ENCODE peak calls at places on chromosomes 1 and 21, in seven cellular contexts. R is activated naive CD8-positive, alpha-beta T cell treated with anti-CD3 and anti-CD28 coated beads for 36 hours; W is NCI-H1436; U is stimulated activated CD4-positive, alpha-beta T cell treated with anti-CD3 and anti-CD28 coated beads, Interleukin-12 subunit alpha, Interleukin-12 subunit beta, amount 100 ng/mL, for 24 hours; M is activated gamma-delta T cell; I is endothelial cell; X is GM12864. K is an unnamed sample.

GRCh38 chr1:28129150-28129549 is 40.7 kb upstream of the EYA3 start:
- DNase-seq in X (no peak), W (no peak), R (no peak), I (no peak), U (no peak), M (no peak), K (peak)

GRCh38 chr1:20472860-20473711 is 12.9 kb downstream of the CAMK2N1 start:
- DNase-seq in M (no peak), W (no peak), X (peak), U (no peak), I (peak), R (peak), K (peak)

GRCh38 chr1:167486090-167486824 is 32.1 kb downstream of the CD247 start:
- DNase-seq in W (no peak), R (no peak), X (no peak), U (no peak), M (peak), I (no peak), K (no peak)

GRCh38 chr1:234617986-234618725 is 8.2 kb upstream of the IRF2BP2 start:
- DNase-seq in M (no peak), W (no peak), X (no peak), I (no peak), R (no peak), U (no peak), K (peak)

GRCh38 chr1:5850503-5850902 is 141.7 kb downstream of the NPHP4 start:
- DNase-seq in W (no peak), I (no peak), M (no peak), X (no peak), U (no peak), R (no peak), K (no peak)

GRCh38 chr1:111730282-111730681 is 8.9 kb downstream of the INKA2 start:
- DNase-seq in R (no peak), M (no peak), W (no peak), X (no peak), I (no peak), U (no peak), K (no peak)

GRCh38 chr1:200364121-200364759 is 45.6 kb downstream of the ZNF281 start:
- DNase-seq in U (no peak), R (no peak), I (no peak), W (no peak), M (no peak), X (no peak), K (peak)

GRCh38 chr1:25649041-25649440 is 32.5 kb downstream of the MAN1C1 start:
- DNase-seq in W (no peak), X (no peak), U (no peak), I (no peak), R (no peak), M (no peak), K (no peak)

GRCh38 chr1:24126672-24127023 is 14.7 kb upstream of the MYOM3 start:
- DNase-seq in I (no peak), U (no peak), X (no peak), M (no peak), R (no peak), W (no peak), K (no peak)

GRCh38 chr1:36411674-36412648 is 14.3 kb upstream of the LSM10 start:
- DNase-seq in I (no peak), W (peak), R (peak), U (peak), X (no peak), M (no peak), K (peak)

GRCh38 chr21:44085491-44086321 is 21.5 kb upstream of the PWP2 start:
- DNase-seq in I (no peak), M (no peak), X (no peak), W (no peak), R (no peak), U (no peak), K (no peak)

GRCh38 chr1:20725189-20726106 is 7.1 kb downstream of the SH2D5 start:
- DNase-seq in M (no peak), U (no peak), R (no peak), W (peak), X (no peak), I (no peak), K (peak)

GRCh38 chr1:149936992-149937705 is 470 bp upstream of the MTMR11 start:
- DNase-seq in X (no peak), R (no peak), I (no peak), U (no peak), M (no peak), W (peak), K (peak)

GRCh38 chr1:165815725-165816124 is 11.7 kb upstream of the UCK2 start:
- DNase-seq in U (no peak), R (no peak), W (no peak), I (no peak), X (no peak), M (no peak), K (peak)

GRCh38 chr1:109827466-109827865 is 63.7 kb upstream of the EPS8L3 start:
- DNase-seq in I (no peak), M (no peak), U (no peak), W (no peak), X (no peak), R (no peak), K (peak)

GRCh38 chr1:63322944-63323865 is 838 bp downstream of the FOXD3 start:
- DNase-seq in U (no peak), I (peak), X (no peak), R (no peak), M (no peak), W (peak), K (no peak)

GRCh38 chr1:43414634-43415223 is 25.0 kb downstream of the SZT2 start:
- DNase-seq in R (peak), I (peak), X (no peak), U (peak), M (no peak), W (peak), K (peak)

GRCh38 chr1:44645466-44646244 is 28.6 kb downstream of the TMEM53 start:
- DNase-seq in M (no peak), X (no peak), U (no peak), I (no peak), W (no peak), R (no peak), K (no peak)

GRCh38 chr1:87336623-87337067 is 8.0 kb downstream of the LMO4 start:
- DNase-seq in X (no peak), W (no peak), U (no peak), M (no peak), R (no peak), I (no peak), K (no peak)

GRCh38 chr1:38991638-38992449 is 768 bp downstream of the AKIRIN1 start:
- DNase-seq in X (no peak), R (peak), M (no peak), W (no peak), I (peak), U (peak), K (peak)

GRCh38 chr1:109621402-109622101 is 1.9 kb downstream of the AMPD2 start:
- DNase-seq in R (no peak), M (no peak), I (no peak), X (no peak), W (no peak), U (no peak), K (peak)

GRCh38 chr1:232873931-232874330 is 68.7 kb downstream of the MAP10 start:
- DNase-seq in W (no peak), X (no peak), M (no peak), U (no peak), I (no peak), R (no peak), K (no peak)

GRCh38 chr1:239976130-239976968 is 115.3 kb upstream of the FMN2 start:
- DNase-seq in W (peak), M (no peak), I (peak), U (peak), R (peak), X (peak), K (peak)

GRCh38 chr1:165057956-165058355 is 298.6 kb downstream of the LMX1A start:
- DNase-seq in M (no peak), W (no peak), I (no peak), U (no peak), X (no peak), R (no peak), K (no peak)

GRCh38 chr1:22969224-22969829 is 3.3 kb downstream of the LACTBL1 start:
- DNase-seq in U (no peak), M (no peak), I (no peak), X (no peak), R (no peak), W (no peak), K (peak)

GRCh38 chr1:84690397-84691138 is at the start of gene SSX2IP:
- DNase-seq in M (peak), U (peak), W (peak), I (peak), X (peak), R (peak), K (peak)

GRCh38 chr1:207935166-207935583 is 24.2 kb upstream of the CD34 start:
- DNase-seq in W (no peak), R (no peak), U (no peak), M (no peak), I (no peak), X (peak), K (no peak)

GRCh38 chr1:205199090-205199930 is 12.2 kb downstream of the DSTYK start:
- DNase-seq in X (no peak), I (no peak), R (peak), W (no peak), M (no peak), U (peak), K (peak)

GRCh38 chr1:202018476-202019234 is 8.3 kb downstream of the ELF3 start:
- DNase-seq in M (no peak), R (no peak), I (no peak), U (no peak), X (no peak), W (peak), K (no peak)

GRCh38 chr1:184604152-184604900 is 150.3 kb downstream of the EDEM3 start:
- DNase-seq in U (no peak), I (no peak), W (no peak), M (no peak), R (no peak), X (no peak), K (no peak)

GRCh38 chr1:100412980-100413379 is 60.7 kb downstream of the CDC14A start:
- DNase-seq in X (no peak), U (no peak), W (no peak), M (no peak), I (no peak), R (no peak), K (no peak)

GRCh38 chr1:214386747-214387146 is 105.8 kb downstream of the SMYD2 start:
- DNase-seq in U (no peak), I (no peak), W (no peak), R (no peak), M (no peak), X (no peak), K (peak)

GRCh38 chr1:107920999-107921398 is 44.0 kb downstream of the VAV3 start:
- DNase-seq in W (no peak), I (no peak), X (no peak), R (no peak), U (no peak), M (no peak), K (no peak)

GRCh38 chr1:217747156-217747769 is 116.1 kb downstream of the SPATA17 start:
- DNase-seq in U (no peak), W (peak), X (no peak), M (no peak), R (no peak), I (no peak), K (peak)

GRCh38 chr1:229217716-229218115 is 53.2 kb upstream of the RAB4A start:
- DNase-seq in R (no peak), M (no peak), X (no peak), U (no peak), I (no peak), W (no peak), K (peak)

GRCh38 chr1:16076003-16076870 is 2.8 kb upstream of the FAM131C start:
- DNase-seq in X (no peak), U (no peak), M (no peak), W (no peak), R (no peak), I (no peak), K (peak)

GRCh38 chr21:31872452-31873274 is at the start of gene HUNK:
- DNase-seq in U (peak), I (peak), W (peak), R (peak), M (no peak), X (no peak), K (no peak)